ENCODE peak calls at places on chromosome 7, in four cellular contexts. One of them, this sample, is unnamed.

GRCh38 chr7:22238354-22239311 is 118.3 kb downstream of the RAPGEF5 start:
- DNase-seq in brain microvascular endothelial cell: peak
- DNase-seq in AG10803: peak
- DNase-seq in neural progenitor cell: no peak
- DNase-seq in this sample: no peak

GRCh38 chr7:40232242-40232929 is 97.6 kb downstream of the SUGCT start:
- DNase-seq in brain microvascular endothelial cell: peak
- DNase-seq in AG10803: peak
- DNase-seq in neural progenitor cell: peak
- DNase-seq in this sample: peak

GRCh38 chr7:22723171-22723601 is 3.8 kb upstream of the IL6 start:
- DNase-seq in AG10803: peak
- DNase-seq in neural progenitor cell: no peak
- DNase-seq in brain microvascular endothelial cell: peak
- DNase-seq in this sample: no peak

GRCh38 chr7:44617225-44617885 is 10.9 kb downstream of the OGDH start:
- DNase-seq in brain microvascular endothelial cell: no peak
- DNase-seq in neural progenitor cell: no peak
- DNase-seq in AG10803: peak
- DNase-seq in this sample: no peak

GRCh38 chr7:2730846-2731770 is 43.1 kb downstream of the AMZ1 start:
- DNase-seq in neural progenitor cell: no peak
- DNase-seq in brain microvascular endothelial cell: no peak
- DNase-seq in AG10803: no peak
- DNase-seq in this sample: no peak

GRCh38 chr7:105497016-105497415 is 25.1 kb downstream of the PUS7 start:
- DNase-seq in brain microvascular endothelial cell: no peak
- DNase-seq in neural progenitor cell: no peak
- DNase-seq in AG10803: no peak
- DNase-seq in this sample: no peak

GRCh38 chr7:97025983-97026704 is 1.5 kb upstream of the DLX5 start:
- DNase-seq in AG10803: peak
- DNase-seq in brain microvascular endothelial cell: no peak
- DNase-seq in neural progenitor cell: peak
- DNase-seq in this sample: no peak

GRCh38 chr7:23284861-23285260 is 14.3 kb upstream of the MALSU1 start:
- DNase-seq in brain microvascular endothelial cell: no peak
- DNase-seq in neural progenitor cell: no peak
- DNase-seq in AG10803: no peak
- DNase-seq in this sample: no peak

GRCh38 chr7:115008465-115009114 is 86.7 kb downstream of the MDFIC start:
- DNase-seq in brain microvascular endothelial cell: peak
- DNase-seq in AG10803: peak
- DNase-seq in neural progenitor cell: no peak
- DNase-seq in this sample: no peak

GRCh38 chr7:15503603-15504280 is 58.1 kb downstream of the AGMO start:
- DNase-seq in neural progenitor cell: no peak
- DNase-seq in AG10803: peak
- DNase-seq in brain microvascular endothelial cell: no peak
- DNase-seq in this sample: no peak

GRCh38 chr7:138979988-138980574 is 1.1 kb downstream of the KIAA1549 start:
- DNase-seq in brain microvascular endothelial cell: no peak
- DNase-seq in neural progenitor cell: peak
- DNase-seq in AG10803: peak
- DNase-seq in this sample: no peak

GRCh38 chr7:80929619-80930018 is 10.8 kb upstream of the SEMA3C start:
- DNase-seq in AG10803: peak
- DNase-seq in brain microvascular endothelial cell: peak
- DNase-seq in neural progenitor cell: no peak
- DNase-seq in this sample: no peak

GRCh38 chr7:100171087-100171681 is 2.8 kb upstream of the GAL3ST4 start:
- DNase-seq in brain microvascular endothelial cell: no peak
- DNase-seq in neural progenitor cell: peak
- DNase-seq in AG10803: no peak
- DNase-seq in this sample: no peak

GRCh38 chr7:149422914-149423285 is 38.0 kb downstream of the ZNF777 start:
- DNase-seq in AG10803: no peak
- DNase-seq in neural progenitor cell: no peak
- DNase-seq in brain microvascular endothelial cell: no peak
- DNase-seq in this sample: no peak

GRCh38 chr7:30143748-30144251 is 9.0 kb downstream of the MTURN start:
- DNase-seq in brain microvascular endothelial cell: peak
- DNase-seq in neural progenitor cell: no peak
- DNase-seq in AG10803: peak
- DNase-seq in this sample: no peak

GRCh38 chr7:3200504-3200903 is 100.5 kb upstream of the SDK1 start:
- DNase-seq in brain microvascular endothelial cell: peak
- DNase-seq in neural progenitor cell: peak
- DNase-seq in AG10803: no peak
- DNase-seq in this sample: no peak

GRCh38 chr7:117349545-117349944 is 26.7 kb upstream of the WNT2 start:
- DNase-seq in brain microvascular endothelial cell: no peak
- DNase-seq in neural progenitor cell: no peak
- DNase-seq in AG10803: no peak
- DNase-seq in this sample: no peak

GRCh38 chr7:151631968-151632749 is 112.5 kb upstream of the RHEB start:
- DNase-seq in neural progenitor cell: peak
- DNase-seq in brain microvascular endothelial cell: peak
- DNase-seq in AG10803: peak
- DNase-seq in this sample: no peak

GRCh38 chr7:151633516-151633812 is 113.8 kb upstream of the RHEB start:
- DNase-seq in neural progenitor cell: no peak
- DNase-seq in brain microvascular endothelial cell: no peak
- DNase-seq in AG10803: no peak
- DNase-seq in this sample: no peak

GRCh38 chr7:151634643-151635042 is 114.9 kb upstream of the RHEB start:
- DNase-seq in neural progenitor cell: no peak
- DNase-seq in brain microvascular endothelial cell: no peak
- DNase-seq in AG10803: no peak
- DNase-seq in this sample: no peak

GRCh38 chr7:151631149-151631967 is 111.7 kb upstream of the RHEB start:
- DNase-seq in neural progenitor cell: peak
- DNase-seq in brain microvascular endothelial cell: peak
- DNase-seq in AG10803: no peak
- DNase-seq in this sample: no peak

GRCh38 chr7:151632750-151633515 is 113.2 kb upstream of the RHEB start:
- DNase-seq in brain microvascular endothelial cell: peak
- DNase-seq in neural progenitor cell: peak
- DNase-seq in AG10803: peak
- DNase-seq in this sample: no peak
- H3K4me3 ChIP-seq in brain microvascular endothelial cell: peak
- H3K4me3 ChIP-seq in neural progenitor cell: peak
- H3K4me3 ChIP-seq in AG10803: peak
- H3K4me3 ChIP-seq in this sample: peak

GRCh38 chr7:125059861-125060456 is 130.3 kb upstream of the POT1 start:
- DNase-seq in brain microvascular endothelial cell: no peak
- DNase-seq in AG10803: peak
- DNase-seq in neural progenitor cell: no peak
- DNase-seq in this sample: no peak
- TF ChIP-seq CTCF in brain microvascular endothelial cell: no peak
- TF ChIP-seq CTCF in AG10803: peak
- TF ChIP-seq CTCF in neural progenitor cell: peak
- TF ChIP-seq CTCF in this sample: no peak

GRCh38 chr7:55574062-55574717 is 1.9 kb upstream of the VOPP1 start:
- DNase-seq in brain microvascular endothelial cell: no peak
- DNase-seq in neural progenitor cell: no peak
- DNase-seq in AG10803: peak
- DNase-seq in this sample: no peak
- H3K4me3 ChIP-seq in brain microvascular endothelial cell: no peak
- H3K4me3 ChIP-seq in neural progenitor cell: no peak
- H3K4me3 ChIP-seq in AG10803: no peak
- H3K4me3 ChIP-seq in this sample: no peak

GRCh38 chr7:4883352-4884144 is at the start of gene RADIL:
- DNase-seq in AG10803: peak
- DNase-seq in brain microvascular endothelial cell: peak
- DNase-seq in neural progenitor cell: peak
- DNase-seq in this sample: peak
- TF ChIP-seq CTCF in AG10803: peak
- TF ChIP-seq CTCF in brain microvascular endothelial cell: peak
- TF ChIP-seq CTCF in neural progenitor cell: peak
- TF ChIP-seq CTCF in this sample: peak

GRCh38 chr7:91942312-91942711 is 1.6 kb downstream of the AKAP9 start:
- DNase-seq in AG10803: no peak
- DNase-seq in brain microvascular endothelial cell: no peak
- DNase-seq in neural progenitor cell: no peak
- DNase-seq in this sample: no peak
- H3K4me3 ChIP-seq in AG10803: peak
- H3K4me3 ChIP-seq in brain microvascular endothelial cell: peak
- H3K4me3 ChIP-seq in neural progenitor cell: peak
- H3K4me3 ChIP-seq in this sample: peak

GRCh38 chr7:147804032-147804431 is 786.5 kb upstream of the C7orf33 start:
- DNase-seq in neural progenitor cell: no peak
- DNase-seq in AG10803: peak
- DNase-seq in brain microvascular endothelial cell: no peak
- DNase-seq in this sample: no peak

GRCh38 chr7:147803151-147803550 is 787.4 kb upstream of the C7orf33 start:
- DNase-seq in brain microvascular endothelial cell: no peak
- DNase-seq in neural progenitor cell: no peak
- DNase-seq in AG10803: no peak
- DNase-seq in this sample: no peak

GRCh38 chr7:147809785-147810184 is 780.8 kb upstream of the C7orf33 start:
- DNase-seq in neural progenitor cell: no peak
- DNase-seq in brain microvascular endothelial cell: no peak
- DNase-seq in AG10803: peak
- DNase-seq in this sample: no peak

GRCh38 chr7:147803625-147804024 is 786.9 kb upstream of the C7orf33 start:
- DNase-seq in brain microvascular endothelial cell: no peak
- DNase-seq in AG10803: no peak
- DNase-seq in neural progenitor cell: peak
- DNase-seq in this sample: no peak

DNA sequence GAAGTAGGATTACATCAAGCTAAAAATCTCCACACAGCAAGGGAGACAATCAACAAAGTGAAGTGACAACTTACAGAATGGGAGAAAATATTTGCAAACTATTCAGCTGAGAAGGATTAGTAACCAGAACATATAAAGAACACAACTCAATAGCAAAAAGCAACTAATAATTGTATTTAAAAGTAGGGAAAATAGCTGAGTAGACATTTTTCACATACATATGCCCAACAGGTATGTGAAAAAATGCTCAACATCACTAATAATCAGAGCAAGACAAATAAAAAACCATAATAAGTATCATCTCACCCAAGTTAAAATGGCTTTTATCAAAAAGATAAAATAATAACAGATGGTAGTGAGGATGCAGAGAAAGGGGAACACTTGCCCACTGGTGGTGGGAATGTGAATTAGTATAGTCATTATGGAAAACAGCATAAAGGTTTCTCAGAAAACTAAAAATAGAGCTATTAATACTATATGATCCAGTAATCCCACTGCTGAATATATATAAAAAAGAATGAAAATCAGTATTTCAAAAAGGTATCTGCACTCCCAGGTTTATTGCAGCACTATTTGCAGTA is 784.5 kb upstream of the C7orf33 start:
- DNase-seq in AG10803: no peak
- DNase-seq in neural progenitor cell: no peak
- DNase-seq in brain microvascular endothelial cell: no peak
- DNase-seq in this sample: no peak
- TF ChIP-seq CTCF in AG10803: no peak
- TF ChIP-seq CTCF in neural progenitor cell: no peak
- TF ChIP-seq CTCF in brain microvascular endothelial cell: no peak
- TF ChIP-seq CTCF in this sample: no peak

GRCh38 chr7:94396606-94397005 is 1.9 kb downstream of the COL1A2 start:
- DNase-seq in neural progenitor cell: no peak
- DNase-seq in AG10803: peak
- DNase-seq in brain microvascular endothelial cell: no peak
- DNase-seq in this sample: no peak

GRCh38 chr7:94397721-94398120 is 3.0 kb downstream of the COL1A2 start:
- DNase-seq in brain microvascular endothelial cell: no peak
- DNase-seq in neural progenitor cell: no peak
- DNase-seq in AG10803: peak
- DNase-seq in this sample: no peak

GRCh38 chr7:94395141-94396041 is 696 bp downstream of the COL1A2 start:
- DNase-seq in brain microvascular endothelial cell: peak
- DNase-seq in AG10803: peak
- DNase-seq in neural progenitor cell: peak
- DNase-seq in this sample: peak

GRCh38 chr7:94394399-94395140 is at the start of gene COL1A2:
- DNase-seq in AG10803: peak
- DNase-seq in neural progenitor cell: peak
- DNase-seq in brain microvascular endothelial cell: peak
- DNase-seq in this sample: peak

GRCh38 chr7:94396044-94396443 is 1.3 kb downstream of the COL1A2 start:
- DNase-seq in AG10803: peak
- DNase-seq in brain microvascular endothelial cell: peak
- DNase-seq in neural progenitor cell: peak
- DNase-seq in this sample: peak
- H3K4me3 ChIP-seq in AG10803: peak
- H3K4me3 ChIP-seq in brain microvascular endothelial cell: peak
- H3K4me3 ChIP-seq in neural progenitor cell: peak
- H3K4me3 ChIP-seq in this sample: peak

DNA sequence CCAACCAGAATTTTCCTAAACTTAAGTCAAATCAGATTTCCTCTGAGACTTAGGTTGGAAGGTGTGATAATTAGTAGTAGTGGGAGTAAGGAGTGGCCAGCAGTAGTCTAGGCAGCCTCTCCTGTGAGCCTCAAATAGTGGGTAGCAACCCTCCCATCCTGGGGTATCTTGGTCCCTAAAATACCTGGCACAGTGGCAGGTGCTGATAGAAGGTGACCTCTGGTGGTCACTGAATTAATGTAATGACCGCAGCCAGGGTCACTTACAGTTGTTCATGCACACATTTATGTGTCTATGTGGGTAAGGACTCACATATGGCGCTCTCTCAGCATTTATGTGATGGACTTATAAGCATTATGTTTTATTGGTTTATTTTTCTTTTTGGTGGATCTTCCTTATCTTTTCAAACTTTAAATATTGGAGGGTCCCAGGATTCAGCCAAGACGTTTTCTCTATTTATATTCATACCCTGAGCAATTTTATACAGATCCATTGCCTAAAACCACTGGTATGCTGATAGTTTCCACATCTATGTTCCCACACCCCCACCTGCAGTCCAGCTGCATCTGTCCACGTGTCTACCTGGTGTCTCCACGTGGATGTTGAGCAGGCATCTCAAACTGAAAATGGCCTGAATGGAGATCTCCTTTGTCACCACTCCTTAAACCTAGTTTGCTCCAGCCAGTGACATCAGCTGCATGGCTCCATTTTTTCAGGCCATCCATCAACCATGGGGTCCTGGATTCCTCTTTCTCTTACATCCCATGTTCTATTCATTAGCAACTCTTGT is 18.3 kb downstream of the BMPER start:
- DNase-seq in AG10803: no peak
- DNase-seq in neural progenitor cell: no peak
- DNase-seq in brain microvascular endothelial cell: no peak
- DNase-seq in this sample: no peak
- TF ChIP-seq CTCF in AG10803: no peak
- TF ChIP-seq CTCF in neural progenitor cell: peak
- TF ChIP-seq CTCF in brain microvascular endothelial cell: no peak
- TF ChIP-seq CTCF in this sample: no peak